ENCODE peak calls at places on chromosomes 6 and 20, in eight cellular contexts. E, V, A, C, M, I, S and K are unnamed samples.

GRCh38 chr6:150613269-150613668 is 13.6 kb downstream of the PLEKHG1 start:
- DNase-seq in E (no peak), V (no peak), A (no peak), C (no peak), M (no peak), I (no peak), S (no peak), K (no peak)

GRCh38 chr20:3559231-3559630 is 88.4 kb downstream of the ATRN start:
- DNase-seq in E (no peak), V (no peak), A (no peak), C (no peak), M (no peak), I (no peak), S (no peak), K (no peak)

GRCh38 chr6:43600595-43600994 is 24.6 kb downstream of the POLH start:
- DNase-seq in E (no peak), V (no peak), A (no peak), C (no peak), M (no peak), I (no peak), S (no peak), K (no peak)

GRCh38 chr6:158011478-158011920 is 29.8 kb downstream of the SYNJ2 start:
- DNase-seq in E (no peak), V (peak; percentile 45), A (peak; percentile 30), C (no peak), M (no peak), I (no peak), S (peak; percentile 78), K (no peak)

GRCh38 chr6:33014841-33015634 is 5.6 kb upstream of the HLA-DOA start:
- DNase-seq in E (no peak), V (peak; percentile 91), A (peak; percentile 93), C (no peak), M (peak; percentile 72), I (peak; percentile 86), S (peak; percentile 92), K (peak; percentile 73)

GRCh38 chr20:49380245-49380875 is 102.1 kb downstream of the KCNB1 start:
- DNase-seq in E (no peak), V (no peak), A (no peak), C (no peak), M (no peak), I (no peak), S (no peak), K (no peak)

GRCh38 chr6:41596096-41596685 is 42.1 kb upstream of the MDFI start:
- DNase-seq in E (no peak), V (no peak), A (no peak), C (no peak), M (no peak), I (no peak), S (no peak), K (no peak)

GRCh38 chr20:38631155-38632022 is 29.8 kb downstream of the ARHGAP40 start:
- DNase-seq in E (no peak), V (peak; percentile 52), A (no peak), C (no peak), M (no peak), I (no peak), S (peak; percentile 47), K (no peak)

GRCh38 chr20:11001767-11002540 is 328.2 kb upstream of the JAG1 start:
- DNase-seq in E (no peak), V (peak; percentile 95), A (no peak), C (no peak), M (peak; percentile 99), I (peak; percentile 75), S (peak; percentile 91), K (no peak)

GRCh38 chr6:163741743-163742363 is 327.3 kb downstream of the QKI start:
- DNase-seq in E (no peak), V (no peak), A (no peak), C (no peak), M (no peak), I (no peak), S (no peak), K (no peak)

GRCh38 chr20:61014486-61014885 is 237.6 kb upstream of the CDH4 start:
- DNase-seq in E (no peak), V (no peak), A (no peak), C (no peak), M (no peak), I (no peak), S (no peak), K (no peak)

GRCh38 chr6:13488015-13488895 is 855 bp upstream of the GFOD1 start:
- DNase-seq in E (peak; percentile 63), V (peak; percentile 55), A (peak; percentile 45), C (peak; percentile 71), M (no peak), I (no peak), S (peak; percentile 62), K (peak; percentile 43)

GRCh38 chr6:169984181-169985120 is 233.0 kb downstream of the ERMARD start:
- DNase-seq in E (no peak), V (no peak), A (no peak), C (peak; percentile 86), M (no peak), I (no peak), S (no peak), K (no peak)

GRCh38 chr20:50690562-50690978 is 772 bp downstream of the RIPOR3 start:
- DNase-seq in E (no peak), V (no peak), A (no peak), C (no peak), M (no peak), I (peak; percentile 22), S (no peak), K (no peak)

GRCh38 chr6:25223421-25224052 is 55.6 kb upstream of the CARMIL1 start:
- DNase-seq in E (peak; percentile 63), V (peak; percentile 82), A (peak; percentile 73), C (peak; percentile 50), M (peak; percentile 81), I (peak; percentile 75), S (peak; percentile 82), K (peak; percentile 63)

GRCh38 chr20:21665687-21666446 is 39.6 kb upstream of the PAX1 start:
- DNase-seq in E (no peak), V (no peak), A (no peak), C (no peak), M (peak; percentile 27), I (no peak), S (no peak), K (no peak)

GRCh38 chr6:170248861-170249600 is 41.8 kb downstream of the DLL1 start:
- DNase-seq in E (no peak), V (no peak), A (no peak), C (no peak), M (no peak), I (no peak), S (no peak), K (no peak)

GRCh38 chr6:41176189-41176588 is 13.3 kb upstream of the TREM2 start:
- DNase-seq in E (no peak), V (no peak), A (no peak), C (no peak), M (no peak), I (no peak), S (no peak), K (no peak)

DNA sequence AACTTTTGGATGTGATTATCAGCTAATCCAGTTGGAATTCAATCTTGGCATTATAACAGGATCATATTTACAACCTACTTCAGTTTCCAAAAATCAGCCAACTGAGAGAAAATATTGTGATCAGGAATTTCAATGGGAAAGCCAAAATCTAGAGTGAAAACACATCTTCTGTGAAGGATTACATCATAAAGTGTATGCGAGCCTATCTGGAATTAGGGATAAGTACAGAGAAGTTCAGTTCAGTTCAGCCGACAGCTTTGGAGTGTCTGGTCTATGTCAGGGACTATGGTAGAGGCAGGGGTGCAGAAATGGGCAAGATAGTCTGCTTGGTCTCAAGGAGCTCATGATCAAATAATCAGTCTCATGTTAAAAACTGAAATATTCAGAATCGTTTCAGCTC is 12.3 kb upstream of the PRIM2 start:
- DNase-seq in E (no peak), V (no peak), A (no peak), C (no peak), M (no peak), I (no peak), S (no peak), K (no peak)
- TF ChIP-seq CTCF in E (no peak), V (no peak), A (no peak), C (no peak), M (no peak), I (no peak), S (no peak), K (no peak)

GRCh38 chr20:20369353-20370086 is 1.6 kb downstream of the INSM1 start:
- DNase-seq in E (no peak), V (no peak), A (peak; percentile 49), C (no peak), M (no peak), I (no peak), S (no peak), K (no peak)
- TF ChIP-seq CTCF in E (no peak), V (no peak), A (no peak), C (no peak), M (no peak), I (no peak), S (no peak), K (no peak)

GRCh38 chr6:16128759-16129622 is at the start of gene MYLIP:
- DNase-seq in E (peak; percentile 99), V (peak; percentile 87), A (peak; percentile 98), C (peak; percentile 97), M (peak; percentile 90), I (peak; percentile 92), S (peak; percentile 91), K (peak; percentile 96)

GRCh38 chr6:16127471-16127870 is 1.4 kb upstream of the MYLIP start:
- DNase-seq in E (no peak), V (no peak), A (no peak), C (no peak), M (no peak), I (no peak), S (no peak), K (no peak)

GRCh38 chr6:16130932-16131387 is 2.1 kb downstream of the MYLIP start:
- DNase-seq in E (no peak), V (peak; percentile 78), A (peak; percentile 91), C (no peak), M (peak; percentile 70), I (peak; percentile 84), S (peak; percentile 81), K (peak; percentile 75)

GRCh38 chr6:16130437-16130891 is 1.6 kb downstream of the MYLIP start:
- DNase-seq in E (no peak), V (peak; percentile 6), A (no peak), C (no peak), M (peak; percentile 5), I (peak; percentile 13), S (no peak), K (no peak)

DNA sequence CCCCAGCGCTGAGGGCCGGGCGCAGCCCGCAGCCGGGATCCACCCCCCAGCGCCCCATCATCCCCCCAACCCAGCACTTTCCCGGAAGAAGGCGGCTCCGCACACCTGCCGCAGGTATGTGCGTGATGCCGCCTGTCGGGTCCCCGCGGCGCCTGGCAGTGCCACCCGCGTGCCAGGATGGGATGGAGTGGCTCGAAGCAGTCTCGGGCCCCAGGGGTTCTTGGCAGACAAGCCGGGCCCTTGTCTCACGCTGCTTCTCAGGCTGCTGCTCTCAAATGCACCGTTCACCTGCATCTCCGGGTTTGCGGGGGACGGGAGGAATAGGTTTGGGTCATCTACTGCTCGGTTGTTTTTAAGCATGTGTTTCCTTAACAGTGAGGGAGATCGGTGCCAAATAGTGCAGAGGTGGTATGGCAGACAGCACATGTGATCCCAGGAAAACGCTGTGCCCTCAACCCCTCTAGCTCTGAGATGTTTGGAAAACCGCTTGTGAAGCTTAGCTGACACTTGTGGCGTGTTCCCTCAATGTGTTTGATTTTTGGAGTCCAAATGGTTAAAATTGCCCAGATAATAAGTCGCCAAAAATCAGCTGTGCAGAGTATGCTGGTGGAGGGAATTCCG is 847 bp downstream of the MYLIP start:
- DNase-seq in E (peak; percentile 59), V (peak; percentile 9), A (peak; percentile 46), C (peak; percentile 67), M (peak; percentile 21), I (peak; percentile 16), S (peak; percentile 24), K (no peak)
- TF ChIP-seq CTCF in E (peak; percentile 2), V (no peak), A (no peak), C (no peak), M (no peak), I (no peak), S (no peak), K (no peak)

GRCh38 chr20:37364927-37365272 is 19.0 kb downstream of the SRC start:
- DNase-seq in E (no peak), V (no peak), A (peak; percentile 63), C (no peak), M (no peak), I (no peak), S (no peak), K (peak; percentile 66)
- TF ChIP-seq CTCF in E (no peak), V (no peak), A (peak; percentile 5), C (no peak), M (no peak), I (no peak), S (no peak), K (peak; percentile 2)